ENCODE peak calls at places on chromosomes 13 and 19, in seven cellular contexts. R, C, I, N, G, V and S are unnamed samples.

GRCh38 chr19:2333807-2334211 is 5.3 kb downstream of the SPPL2B start:
- DNase-seq in R (no peak), G (no peak), C (no peak), N (no peak), I (no peak), V (no peak), S (no peak)

GRCh38 chr13:109715902-109716301 is 70.5 kb downstream of the IRS2 start:
- DNase-seq in V (peak; percentile 30), C (no peak), I (no peak), N (no peak), G (no peak), R (no peak), S (peak; percentile 5)

GRCh38 chr19:7458675-7459074 is 30.2 kb downstream of the PEX11G start:
- DNase-seq in N (no peak), G (no peak), V (no peak), I (no peak), C (no peak), R (no peak), S (no peak)

GRCh38 chr19:31272707-31273106 is 76.5 kb downstream of the TSHZ3 start:
- DNase-seq in G (no peak), C (no peak), N (no peak), V (no peak), I (no peak), R (no peak), S (no peak)

GRCh38 chr13:77333521-77334083 is 6.7 kb upstream of the MYCBP2 start:
- DNase-seq in N (peak; percentile 5), G (no peak), I (no peak), C (no peak), R (no peak), V (no peak), S (no peak)

GRCh38 chr19:55693336-55693974 is 18.4 kb downstream of the EPN1 start:
- DNase-seq in G (no peak), N (no peak), I (no peak), V (no peak), C (no peak), R (no peak), S (no peak)

GRCh38 chr19:27752530-27753184 is 1460.3 kb downstream of the UQCRFS1 start:
- DNase-seq in G (no peak), N (no peak), R (no peak), C (peak; percentile 10), I (peak; percentile 51), V (no peak), S (no peak)

GRCh38 chr19:46134527-46134926 is 10.0 kb upstream of the IGFL3 start:
- DNase-seq in R (no peak), C (no peak), G (no peak), N (no peak), V (no peak), I (no peak), S (no peak)

GRCh38 chr13:43878897-43879322 is 630 bp downstream of the CCDC122 start:
- DNase-seq in I (peak; percentile 38), R (no peak), C (peak; percentile 71), V (peak; percentile 69), G (peak; percentile 78), N (peak; percentile 66), S (peak; percentile 59)

GRCh38 chr13:76730220-76730619 is 156.0 kb downstream of the KCTD12 start:
- DNase-seq in N (no peak), C (no peak), V (no peak), R (no peak), G (no peak), I (no peak), S (no peak)

GRCh38 chr13:88802886-88803285 is 1131.7 kb downstream of the SLITRK5 start:
- DNase-seq in C (no peak), R (no peak), I (no peak), N (no peak), V (no peak), G (no peak), S (no peak)

GRCh38 chr19:19155495-19156219 is 14.4 kb downstream of the MEF2B start:
- DNase-seq in G (no peak), I (no peak), N (no peak), R (no peak), V (no peak), C (peak; percentile 38), S (no peak)

GRCh38 chr13:102609696-102610095 is 12.9 kb downstream of the TPP2 start:
- DNase-seq in V (no peak), I (no peak), R (no peak), G (no peak), N (no peak), C (no peak), S (no peak)

GRCh38 chr13:112445411-112446271 is 69.5 kb downstream of the SPACA7 start:
- DNase-seq in G (no peak), I (no peak), C (peak; percentile 22), V (no peak), R (no peak), N (no peak), S (no peak)

GRCh38 chr19:45815501-45816216 is 551 bp upstream of the RSPH6A start:
- DNase-seq in N (no peak), G (no peak), V (no peak), I (no peak), C (no peak), R (no peak), S (no peak)

GRCh38 chr19:18833141-18833476 is 1.4 kb downstream of the UPF1 start:
- DNase-seq in G (no peak), I (no peak), N (no peak), R (no peak), V (no peak), C (no peak), S (no peak)

GRCh38 chr13:106083620-106084350 is 451.7 kb downstream of the EFNB2 start:
- DNase-seq in V (peak; percentile 17), N (peak; percentile 3), C (peak; percentile 41), R (no peak), I (peak; percentile 5), G (no peak), S (no peak)

GRCh38 chr13:52925775-52926285 is 77.4 kb upstream of the PCDH8 start:
- DNase-seq in G (peak; percentile 61), R (no peak), V (no peak), N (no peak), I (no peak), C (no peak), S (no peak)

GRCh38 chr19:55012294-55012693 is 25.8 kb downstream of the GP6 start:
- DNase-seq in N (no peak), V (no peak), I (no peak), C (no peak), R (no peak), G (no peak), S (no peak)

GRCh38 chr13:23627419-23627818 is 57.2 kb downstream of the TNFRSF19 start:
- DNase-seq in N (no peak), R (no peak), V (no peak), I (no peak), G (no peak), C (no peak), S (no peak)

GRCh38 chr13:77511552-77511951 is 24.0 kb upstream of the SCEL start:
- DNase-seq in I (no peak), C (no peak), G (no peak), N (no peak), V (no peak), R (no peak), S (no peak)

GRCh38 chr13:45859682-45860081 is 8.1 kb upstream of the SIAH3 start:
- DNase-seq in G (no peak), I (no peak), N (no peak), V (no peak), C (no peak), R (no peak), S (no peak)

GRCh38 chr13:76890036-76890435 is 3.8 kb upstream of the KCTD12 start:
- DNase-seq in I (no peak), V (no peak), R (no peak), G (no peak), N (no peak), C (no peak), S (no peak)

GRCh38 chr19:611506-611869 is 21.8 kb downstream of the HCN2 start:
- DNase-seq in V (peak; percentile 70), C (no peak), I (no peak), G (no peak), R (no peak), N (no peak), S (peak; percentile 67)

GRCh38 chr19:2945575-2946184 is 909 bp upstream of the ZNF77 start:
- DNase-seq in G (no peak), R (no peak), C (no peak), V (no peak), N (no peak), I (no peak), S (no peak)

GRCh38 chr13:42083138-42083770 is 34.8 kb downstream of the DGKH start:
- DNase-seq in I (no peak), V (no peak), C (no peak), R (no peak), G (no peak), N (no peak), S (no peak)

GRCh38 chr19:13150187-13150918 is at the start of the genes IER2 and STX10:
- DNase-seq in I (peak; percentile 96), R (peak; percentile 78), G (peak; percentile 97), N (peak; percentile 95), C (peak; percentile 95), V (peak; percentile 91), S (peak; percentile 73)

GRCh38 chr19:1901940-1902404 is 3.2 kb upstream of the ADAT3 start:
- DNase-seq in N (peak; percentile 39), C (peak; percentile 32), I (no peak), R (no peak), V (no peak), G (no peak), S (no peak)